ENCODE peak calls at places on chromosomes 4 and X, in six cellular contexts. One of them, this sample, is unnamed.

GRCh38 chr4:100016191-100016590 is 66.1 kb upstream of the H2AZ1 start:
- DNase-seq in HepG2: no peak
- DNase-seq in K562: no peak
- DNase-seq in HCT116: no peak
- DNase-seq in GM12878: no peak
- DNase-seq in H1: no peak
- DNase-seq in this sample: no peak

GRCh38 chrX:72576161-72576896 is 3.7 kb upstream of the HDAC8 start:
- DNase-seq in HepG2: peak; percentile 1
- DNase-seq in GM12878: no peak
- DNase-seq in K562: peak; percentile 6
- DNase-seq in H1: no peak
- DNase-seq in HCT116: no peak
- DNase-seq in this sample: no peak

GRCh38 chr4:96315815-96316214 is 475.9 kb downstream of the PDHA2 start:
- DNase-seq in HCT116: no peak
- DNase-seq in H1: no peak
- DNase-seq in K562: no peak
- DNase-seq in HepG2: no peak
- DNase-seq in GM12878: no peak
- DNase-seq in this sample: no peak

GRCh38 chrX:124641737-124642491 is 295.6 kb downstream of the SH2D1A start:
- DNase-seq in K562: peak; percentile 63
- DNase-seq in HepG2: no peak
- DNase-seq in GM12878: no peak
- DNase-seq in H1: no peak
- DNase-seq in HCT116: no peak
- DNase-seq in this sample: no peak

GRCh38 chr4:120653790-120654189 is 268.7 kb downstream of the PRDM5 start:
- DNase-seq in K562: no peak
- DNase-seq in H1: no peak
- DNase-seq in HCT116: no peak
- DNase-seq in HepG2: no peak
- DNase-seq in GM12878: no peak
- DNase-seq in this sample: no peak

GRCh38 chrX:148133099-148133725 is 152.1 kb downstream of the FMR1NB start:
- DNase-seq in HCT116: no peak
- DNase-seq in GM12878: no peak
- DNase-seq in K562: no peak
- DNase-seq in HepG2: no peak
- DNase-seq in H1: no peak
- DNase-seq in this sample: no peak

GRCh38 chr4:41069838-41070237 is 144.5 kb downstream of the APBB2 start:
- DNase-seq in HCT116: no peak
- DNase-seq in GM12878: no peak
- DNase-seq in K562: peak; percentile 1
- DNase-seq in H1: no peak
- DNase-seq in HepG2: no peak
- DNase-seq in this sample: peak; percentile 42

GRCh38 chr4:138181288-138181687 is 60.9 kb downstream of the SLC7A11 start:
- DNase-seq in H1: no peak
- DNase-seq in HepG2: no peak
- DNase-seq in K562: no peak
- DNase-seq in HCT116: no peak
- DNase-seq in GM12878: no peak
- DNase-seq in this sample: no peak

GRCh38 chr4:102348701-102349100 is 3.4 kb upstream of the SLC39A8 start:
- DNase-seq in HCT116: no peak
- DNase-seq in K562: no peak
- DNase-seq in HepG2: no peak
- DNase-seq in GM12878: no peak
- DNase-seq in H1: no peak
- DNase-seq in this sample: no peak

GRCh38 chrX:15549189-15550012 is 48.8 kb downstream of the BMX start:
- DNase-seq in HepG2: no peak
- DNase-seq in GM12878: no peak
- DNase-seq in H1: no peak
- DNase-seq in HCT116: no peak
- DNase-seq in K562: peak; percentile 80
- DNase-seq in this sample: no peak

GRCh38 chr4:95091272-95091671 is 333.5 kb downstream of the BMPR1B start:
- DNase-seq in GM12878: no peak
- DNase-seq in HepG2: no peak
- DNase-seq in HCT116: no peak
- DNase-seq in K562: no peak
- DNase-seq in H1: no peak
- DNase-seq in this sample: no peak

GRCh38 chrX:108199691-108200090 is 108.1 kb downstream of the ATG4A start:
- DNase-seq in GM12878: no peak
- DNase-seq in HCT116: peak; percentile 27
- DNase-seq in H1: no peak
- DNase-seq in HepG2: peak; percentile 2
- DNase-seq in K562: peak; percentile 34
- DNase-seq in this sample: peak; percentile 46

GRCh38 chrX:6968231-6968630 is 179.3 kb upstream of the STS start:
- DNase-seq in H1: no peak
- DNase-seq in K562: no peak
- DNase-seq in GM12878: no peak
- DNase-seq in HepG2: no peak
- DNase-seq in HCT116: no peak
- DNase-seq in this sample: peak; percentile 13

DNA sequence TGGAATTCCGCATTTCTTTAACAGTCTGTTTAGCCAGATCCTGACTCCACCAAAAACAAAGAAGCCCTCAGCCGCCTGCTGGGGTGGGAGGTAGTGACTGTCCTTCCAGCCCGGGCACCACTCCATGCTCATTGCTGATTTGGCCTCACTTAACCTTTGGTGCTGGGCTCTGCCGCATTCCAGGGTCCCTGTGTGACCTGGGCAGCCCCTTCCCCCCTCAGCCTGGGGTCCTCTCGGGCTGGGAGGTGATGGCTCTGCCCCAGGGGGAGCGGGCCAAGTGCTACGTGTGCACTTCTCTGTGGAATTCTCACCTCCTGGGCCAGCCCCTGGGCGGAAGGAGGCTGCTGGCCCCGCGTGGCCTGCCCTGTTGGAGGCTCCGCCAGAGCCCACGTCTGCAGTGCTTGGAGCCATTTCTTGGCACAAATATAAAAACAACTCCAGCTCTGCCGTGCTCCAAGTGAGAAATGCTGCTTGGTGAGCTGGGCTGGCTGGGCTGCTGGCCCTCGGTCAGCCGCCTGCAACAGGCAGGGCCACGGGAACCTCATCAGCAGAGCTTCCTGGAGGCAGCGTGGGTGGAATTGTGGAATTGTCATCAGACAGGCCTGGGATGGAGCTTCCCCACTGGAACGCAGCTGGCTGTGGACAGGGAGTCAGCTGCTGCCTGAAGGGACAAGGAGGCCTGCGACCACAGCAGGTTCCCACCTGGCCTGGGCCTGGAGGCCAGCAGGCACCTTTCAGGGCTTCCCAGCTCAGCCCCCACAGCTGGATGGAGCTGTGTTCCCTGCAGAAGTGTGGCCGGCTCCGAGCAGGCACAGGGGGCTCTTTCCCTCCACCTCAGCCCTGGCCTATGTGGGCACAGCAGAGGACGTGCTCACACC is 66.0 kb downstream of the TRMT44 start:
- DNase-seq in GM12878: no peak
- DNase-seq in H1: no peak
- DNase-seq in HCT116: no peak
- DNase-seq in HepG2: no peak
- DNase-seq in K562: no peak
- DNase-seq in this sample: peak; percentile 80
- H3K4me1 ChIP-seq in GM12878: no peaks in the 10 kb centered on the region
- H3K4me1 ChIP-seq in H1: peaks cover 6% of the 10 kb centered on the region
- H3K4me1 ChIP-seq in HCT116: no peaks in the 10 kb centered on the region
- H3K4me1 ChIP-seq in HepG2: peaks cover 1% of the 10 kb centered on the region
- H3K4me1 ChIP-seq in K562: no peaks in the 10 kb centered on the region
- H3K4me1 ChIP-seq in this sample: peaks cover 52% of the 10 kb centered on the region

GRCh38 chr4:17111959-17112659 is 213.7 kb upstream of the LDB2 start:
- DNase-seq in K562: peak; percentile 43
- DNase-seq in HCT116: no peak
- DNase-seq in HepG2: peak; percentile 6
- DNase-seq in GM12878: no peak
- DNase-seq in H1: peak; percentile 19
- DNase-seq in this sample: peak; percentile 39
- TF ChIP-seq ZNF274 in K562: no peak
- TF ChIP-seq ZNF274 in HCT116: no peak
- TF ChIP-seq ZNF274 in HepG2: no peak
- TF ChIP-seq ZNF274 in GM12878: no peak
- TF ChIP-seq ZNF274 in H1: no peak
- TF ChIP-seq ZNF274 in this sample: no peak

GRCh38 chr4:183147191-183147590 is 48.1 kb downstream of the WWC2 start:
- DNase-seq in HepG2: no peak
- DNase-seq in GM12878: no peak
- DNase-seq in H1: no peak
- DNase-seq in HCT116: no peak
- DNase-seq in K562: no peak
- DNase-seq in this sample: no peak

GRCh38 chr4:183149968-183150539 is 51.0 kb downstream of the WWC2 start:
- DNase-seq in H1: no peak
- DNase-seq in HCT116: no peak
- DNase-seq in HepG2: no peak
- DNase-seq in K562: no peak
- DNase-seq in GM12878: no peak
- DNase-seq in this sample: no peak

GRCh38 chr4:183146478-183146877 is 47.4 kb downstream of the WWC2 start:
- DNase-seq in HepG2: no peak
- DNase-seq in HCT116: no peak
- DNase-seq in GM12878: no peak
- DNase-seq in K562: peak; percentile 16
- DNase-seq in H1: no peak
- DNase-seq in this sample: no peak

GRCh38 chr4:183145773-183146172 is 46.7 kb downstream of the WWC2 start:
- DNase-seq in H1: no peak
- DNase-seq in K562: peak; percentile 10
- DNase-seq in HCT116: no peak
- DNase-seq in HepG2: no peak
- DNase-seq in GM12878: no peak
- DNase-seq in this sample: no peak

GRCh38 chr4:183147983-183148382 is 48.9 kb downstream of the WWC2 start:
- DNase-seq in HepG2: no peak
- DNase-seq in GM12878: no peak
- DNase-seq in HCT116: no peak
- DNase-seq in K562: no peak
- DNase-seq in H1: no peak
- DNase-seq in this sample: no peak
- H3K4me1 ChIP-seq in HepG2: peaks cover 63% of the 10 kb centered on the region
- H3K4me1 ChIP-seq in GM12878: no peaks in the 10 kb centered on the region
- H3K4me1 ChIP-seq in HCT116: no peaks in the 10 kb centered on the region
- H3K4me1 ChIP-seq in K562: peaks cover 14% of the 10 kb centered on the region
- H3K4me1 ChIP-seq in H1: peaks cover 4% of the 10 kb centered on the region
- H3K4me1 ChIP-seq in this sample: peaks cover 2% of the 10 kb centered on the region

GRCh38 chrX:56788229-56788628 is 59.2 kb downstream of the NBDY start:
- DNase-seq in K562: no peak
- DNase-seq in GM12878: no peak
- DNase-seq in H1: no peak
- DNase-seq in HepG2: no peak
- DNase-seq in HCT116: no peak
- DNase-seq in this sample: no peak
- TF ChIP-seq ZNF274 in K562: no peak
- TF ChIP-seq ZNF274 in GM12878: no peak
- TF ChIP-seq ZNF274 in H1: no peak
- TF ChIP-seq ZNF274 in HepG2: no peak
- TF ChIP-seq ZNF274 in HCT116: no peak
- TF ChIP-seq ZNF274 in this sample: no peak

GRCh38 chr4:37541956-37542355 is 144.2 kb downstream of the RELL1 start:
- DNase-seq in K562: no peak
- DNase-seq in HepG2: no peak
- DNase-seq in GM12878: no peak
- DNase-seq in H1: no peak
- DNase-seq in HCT116: no peak
- DNase-seq in this sample: no peak
- H3K4me1 ChIP-seq in K562: no peaks in the 10 kb centered on the region
- H3K4me1 ChIP-seq in HepG2: no peaks in the 10 kb centered on the region
- H3K4me1 ChIP-seq in GM12878: no peaks in the 10 kb centered on the region
- H3K4me1 ChIP-seq in H1: peaks cover 12% of the 10 kb centered on the region
- H3K4me1 ChIP-seq in HCT116: no peaks in the 10 kb centered on the region
- H3K4me1 ChIP-seq in this sample: peaks cover 3% of the 10 kb centered on the region

DNA sequence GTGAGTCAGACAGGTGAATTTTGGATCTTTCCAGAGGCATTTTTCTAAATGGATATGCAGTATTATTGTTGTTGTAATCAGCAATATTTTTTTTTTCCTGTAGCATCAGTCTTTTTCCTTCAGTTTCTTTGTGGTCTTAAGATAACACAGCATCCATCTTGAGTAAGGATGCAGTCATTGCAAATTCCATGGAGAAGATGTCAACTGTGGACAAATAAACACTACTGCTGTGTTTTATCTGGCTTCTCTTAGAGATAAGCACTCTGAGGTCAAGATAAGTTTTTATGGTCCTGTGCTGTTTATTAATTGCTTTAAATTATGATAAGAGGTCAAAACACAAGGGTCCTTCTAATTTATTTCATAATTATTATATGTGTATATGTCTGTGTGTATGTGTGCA is 1255.7 kb downstream of the ADGRL3 start:
- DNase-seq in HCT116: no peak
- DNase-seq in GM12878: no peak
- DNase-seq in H1: no peak
- DNase-seq in K562: no peak
- DNase-seq in HepG2: no peak
- DNase-seq in this sample: no peak
- TF ChIP-seq ZNF274 in HCT116: no peak
- TF ChIP-seq ZNF274 in GM12878: no peak
- TF ChIP-seq ZNF274 in H1: no peak
- TF ChIP-seq ZNF274 in K562: no peak
- TF ChIP-seq ZNF274 in HepG2: no peak
- TF ChIP-seq ZNF274 in this sample: no peak

GRCh38 chr4:2796261-2797187 is 3.6 kb downstream of the SH3BP2 start:
- DNase-seq in H1: no peak
- DNase-seq in K562: no peak
- DNase-seq in HepG2: no peak
- DNase-seq in GM12878: no peak
- DNase-seq in HCT116: no peak
- DNase-seq in this sample: no peak

GRCh38 chr4:2799444-2799911 is 6.6 kb downstream of the SH3BP2 start:
- DNase-seq in K562: no peak
- DNase-seq in H1: no peak
- DNase-seq in HepG2: no peak
- DNase-seq in HCT116: no peak
- DNase-seq in GM12878: no peak
- DNase-seq in this sample: no peak

GRCh38 chr4:2798399-2799301 is 5.8 kb downstream of the SH3BP2 start:
- DNase-seq in K562: no peak
- DNase-seq in GM12878: no peak
- DNase-seq in HepG2: no peak
- DNase-seq in HCT116: no peak
- DNase-seq in H1: no peak
- DNase-seq in this sample: no peak

GRCh38 chr4:2797188-2797544 is 4.3 kb downstream of the SH3BP2 start:
- DNase-seq in K562: no peak
- DNase-seq in HCT116: no peak
- DNase-seq in H1: no peak
- DNase-seq in GM12878: no peak
- DNase-seq in HepG2: no peak
- DNase-seq in this sample: no peak

GRCh38 chr4:2797545-2798305 is 4.8 kb downstream of the SH3BP2 start:
- DNase-seq in K562: no peak
- DNase-seq in H1: no peak
- DNase-seq in HCT116: no peak
- DNase-seq in HepG2: no peak
- DNase-seq in GM12878: no peak
- DNase-seq in this sample: no peak
- H3K4me1 ChIP-seq in K562: peaks cover 27% of the 10 kb centered on the region
- H3K4me1 ChIP-seq in H1: no peaks in the 10 kb centered on the region
- H3K4me1 ChIP-seq in HCT116: peaks cover 52% of the 10 kb centered on the region
- H3K4me1 ChIP-seq in HepG2: peaks cover 86% of the 10 kb centered on the region
- H3K4me1 ChIP-seq in GM12878: peaks cover 59% of the 10 kb centered on the region
- H3K4me1 ChIP-seq in this sample: peaks cover 49% of the 10 kb centered on the region

GRCh38 chrX:56783450-56783831 is 54.4 kb downstream of the NBDY start:
- DNase-seq in GM12878: peak; percentile 91
- DNase-seq in HCT116: no peak
- DNase-seq in HepG2: no peak
- DNase-seq in K562: peak; percentile 17
- DNase-seq in H1: no peak
- DNase-seq in this sample: no peak
- TF ChIP-seq ZNF274 in GM12878: no peak
- TF ChIP-seq ZNF274 in HCT116: no peak
- TF ChIP-seq ZNF274 in HepG2: no peak
- TF ChIP-seq ZNF274 in K562: no peak
- TF ChIP-seq ZNF274 in H1: no peak
- TF ChIP-seq ZNF274 in this sample: no peak

This sample was measured in NT2/D1.